ENCODE peak calls at places on chromosomes 4 and X, in five cellular contexts. W is prostate gland, E is right atrium auricular region, Y is breast epithelium, C is thoracic aorta. Q is an unnamed sample.

GRCh38 chr4:7957113-7957656 is 17.5 kb upstream of the AFAP1 start:
- DNase-seq in W (no peak), E (no peak), Y (no peak), C (no peak), Q (no peak)

GRCh38 chrX:3345281-3346081 is 971 bp downstream of the MXRA5 start:
- DNase-seq in W (peak; percentile 54), E (no peak), Y (peak; percentile 66), C (no peak), Q (no peak)

GRCh38 chr4:107552306-107552705 is 167.7 kb downstream of the PAPSS1 start:
- DNase-seq in W (no peak), E (no peak), Y (no peak), C (no peak), Q (no peak)

GRCh38 chrX:148311544-148311943 is 188.9 kb upstream of the AFF2 start:
- DNase-seq in W (no peak), E (no peak), Y (no peak), C (no peak), Q (no peak)

GRCh38 chr4:104451573-104451972 is 43.1 kb downstream of the CXXC4 start:
- DNase-seq in W (no peak), E (no peak), Y (no peak), C (no peak), Q (no peak)

GRCh38 chrX:52923781-52924241 is 26.7 kb downstream of the FAM156B start:
- DNase-seq in W (no peak), E (peak; percentile 50), Y (no peak), C (no peak), Q (no peak)

GRCh38 chr4:81198151-81198550 is 16.9 kb downstream of the PRKG2 start:
- DNase-seq in W (no peak), E (no peak), Y (no peak), C (no peak), Q (no peak)

GRCh38 chr4:88341227-88342192 is 37.1 kb upstream of the HERC6 start:
- DNase-seq in W (peak; percentile 8), E (peak; percentile 61), Y (no peak), C (no peak), Q (no peak)

GRCh38 chrX:109874548-109874947 is 128.4 kb upstream of the TMEM164 start:
- DNase-seq in W (no peak), E (no peak), Y (no peak), C (no peak), Q (no peak)

GRCh38 chrX:68997911-68998310 is 167.3 kb downstream of the PJA1 start:
- DNase-seq in W (peak; percentile 33), E (peak; percentile 64), Y (no peak), C (no peak), Q (no peak)

GRCh38 chrX:63349307-63349706 is 1.8 kb downstream of the SPIN4 start:
- DNase-seq in W (no peak), E (no peak), Y (no peak), C (no peak), Q (no peak)

GRCh38 chr4:1720163-1720983 is 750 bp downstream of the TMEM129 start:
- DNase-seq in W (peak; percentile 25), E (no peak), Y (no peak), C (no peak), Q (no peak)

GRCh38 chr4:118285931-118286330 is 66.9 kb downstream of the PRSS12 start:
- DNase-seq in W (no peak), E (no peak), Y (no peak), C (no peak), Q (no peak)

GRCh38 chrX:120308558-120308957 is 2.7 kb downstream of the TMEM255A start:
- DNase-seq in W (no peak), E (no peak), Y (no peak), C (no peak), Q (no peak)

GRCh38 chr4:6892909-6893202 is 16.8 kb upstream of the TBC1D14 start:
- DNase-seq in W (no peak), E (no peak), Y (no peak), C (no peak), Q (no peak)

GRCh38 chrX:119477812-119478232 is 9.6 kb downstream of the SLC25A5 start:
- DNase-seq in W (no peak), E (no peak), Y (no peak), C (no peak), Q (no peak)

GRCh38 chr4:166972071-166972470 is 262.2 kb downstream of the SPOCK3 start:
- DNase-seq in W (no peak), E (no peak), Y (no peak), C (no peak), Q (no peak)

GRCh38 chrX:22760513-22761057 is 239.2 kb upstream of the DDX53 start:
- DNase-seq in W (no peak), E (no peak), Y (no peak), C (no peak), Q (no peak)

GRCh38 chrX:136260801-136261200 is 9.6 kb upstream of the MAP7D3 start:
- DNase-seq in W (no peak), E (no peak), Y (no peak), C (no peak), Q (no peak)

GRCh38 chr4:177728361-177729152 is 286.3 kb upstream of the AGA start:
- DNase-seq in W (no peak), E (no peak), Y (no peak), C (no peak), Q (peak; percentile 85)

GRCh38 chr4:20217951-20218350 is 33.8 kb upstream of the SLIT2 start:
- DNase-seq in W (no peak), E (no peak), Y (no peak), C (no peak), Q (no peak)

GRCh38 chr4:127782025-127782274 is 172 bp upstream of the HSPA4L start:
- DNase-seq in W (peak; percentile 77), E (peak; percentile 76), Y (no peak), C (peak; percentile 28), Q (peak; percentile 80)

GRCh38 chrX:138897621-138898492 is 186.3 kb upstream of the FGF13 start:
- DNase-seq in W (no peak), E (no peak), Y (no peak), C (no peak), Q (no peak)

GRCh38 chr4:110620352-110621327 is 2.2 kb downstream of the PITX2 start:
- DNase-seq in W (peak; percentile 65), E (no peak), Y (no peak), C (no peak), Q (peak; percentile 54)

GRCh38 chrX:110795645-110796510 is at the start of gene CHRDL1:
- DNase-seq in W (peak; percentile 9), E (no peak), Y (no peak), C (no peak), Q (no peak)

GRCh38 chr4:89305712-89306437 is 1.7 kb downstream of the GPRIN3 start:
- DNase-seq in W (no peak), E (no peak), Y (no peak), C (no peak), Q (no peak)

GRCh38 chr4:190017357-190018200 is 9.5 kb downstream of the FRG2 start:
- DNase-seq in W (no peak), E (no peak), Y (no peak), C (no peak), Q (no peak)

DNA sequence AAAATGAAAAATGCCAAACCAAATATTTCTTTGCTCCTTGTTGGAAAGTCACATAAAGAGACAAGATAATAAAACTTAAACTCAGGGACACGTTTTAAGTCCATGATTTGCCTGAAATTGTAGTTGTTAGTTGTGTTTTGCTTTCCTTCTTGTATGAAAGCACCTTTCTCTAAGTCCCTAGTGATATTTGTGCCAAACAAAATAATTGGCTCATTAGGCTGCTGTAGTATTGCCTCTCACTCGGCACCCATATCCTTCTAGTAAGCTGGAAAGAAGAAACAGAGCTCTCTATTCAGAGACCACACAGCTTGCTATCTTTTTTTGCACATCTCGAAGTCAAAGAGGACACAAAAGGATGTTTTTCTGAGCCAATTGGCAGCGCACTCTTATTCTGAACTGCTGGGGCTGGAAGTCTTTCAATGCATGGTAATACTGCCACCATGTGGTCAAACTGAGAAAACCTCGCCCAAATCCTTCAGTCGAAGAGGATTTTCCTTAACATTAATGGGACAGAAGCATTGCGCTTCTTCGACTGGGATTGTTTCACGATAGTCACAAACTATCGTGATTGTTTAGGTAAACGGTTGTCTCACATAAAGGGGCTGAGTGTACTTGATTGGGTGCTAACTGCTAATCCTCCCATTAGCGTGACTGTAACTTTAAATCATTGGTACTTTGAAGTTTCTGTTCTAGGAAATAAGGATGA is 571.9 kb upstream of the LCORL start:
- DNase-seq in W (peak; percentile 60), E (peak; percentile 70), Y (no peak), C (no peak), Q (no peak)
- H3K4me3 ChIP-seq in W (peak overlapping the region; percentile 8), E (no peak overlapping the region), Y (no peak overlapping the region), C (no peak overlapping the region), Q (no peak overlapping the region)

GRCh38 chrX:23981222-23981621 is 45.8 kb downstream of the KLHL15 start:
- DNase-seq in W (no peak), E (no peak), Y (no peak), C (no peak), Q (no peak)
- H3K27ac ChIP-seq in W (no peak overlapping the region), E (no peak overlapping the region), Y (no peak overlapping the region), C (no peak overlapping the region), Q (no peak overlapping the region)

GRCh38 chr4:121789960-121790829 is 10.9 kb upstream of the EXOSC9 start:
- DNase-seq in W (no peak), E (no peak), Y (no peak), C (no peak), Q (no peak)

GRCh38 chr4:121789470-121789869 is 11.7 kb upstream of the EXOSC9 start:
- DNase-seq in W (no peak), E (no peak), Y (no peak), C (no peak), Q (no peak)

GRCh38 chr4:121792966-121793365 is 8.2 kb upstream of the EXOSC9 start:
- DNase-seq in W (no peak), E (no peak), Y (no peak), C (no peak), Q (no peak)

GRCh38 chr4:121791481-121791880 is 9.6 kb upstream of the EXOSC9 start:
- DNase-seq in W (no peak), E (no peak), Y (no peak), C (no peak), Q (no peak)

DNA sequence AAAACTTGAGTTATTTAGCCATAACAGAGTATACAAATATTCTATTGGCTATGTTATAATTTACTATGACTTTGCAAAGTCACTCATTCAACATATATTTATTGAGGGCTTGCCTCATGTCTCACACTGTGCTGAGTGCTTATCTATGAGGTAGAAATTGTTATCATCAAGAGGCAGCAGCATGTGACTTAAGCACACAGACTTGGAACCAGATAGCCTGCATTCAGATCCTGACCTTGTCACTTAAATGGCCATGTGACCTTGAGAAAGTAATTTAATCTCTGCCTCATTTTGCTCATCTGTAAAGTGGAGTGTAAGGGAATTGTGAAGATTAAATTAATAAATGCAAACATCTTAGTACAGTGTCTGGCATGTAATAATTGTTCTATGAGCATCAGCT is 10.1 kb upstream of the EXOSC9 start:
- DNase-seq in W (no peak), E (no peak), Y (no peak), C (no peak), Q (no peak)
- H3K4me1 ChIP-seq in W (no peaks in the 10 kb centered on the region), E (no peaks in the 10 kb centered on the region), Y (no peaks in the 10 kb centered on the region), C (no peaks in the 10 kb centered on the region), Q (peaks cover 14% of the 10 kb centered on the region)

GRCh38 chrX:150693782-150694574 is 782 bp downstream of the MTMR1 start:
- DNase-seq in W (peak; percentile 81), E (no peak), Y (peak; percentile 52), C (no peak), Q (peak; percentile 73)

GRCh38 chrX:150692837-150693781 is at the start of gene MTMR1:
- DNase-seq in W (peak; percentile 19), E (no peak), Y (no peak), C (no peak), Q (no peak)

GRCh38 chrX:150694738-150695410 is 1.7 kb downstream of the MTMR1 start:
- DNase-seq in W (no peak), E (no peak), Y (no peak), C (no peak), Q (no peak)

GRCh38 chrX:150690126-150690525 is 3.1 kb upstream of the MTMR1 start:
- DNase-seq in W (no peak), E (no peak), Y (no peak), C (no peak), Q (peak; percentile 75)

GRCh38 chrX:150692296-150692695 is 900 bp upstream of the MTMR1 start:
- DNase-seq in W (no peak), E (no peak), Y (no peak), C (no peak), Q (no peak)
- H3K4me3 ChIP-seq in W (no peak overlapping the region), E (peak overlapping the region; percentile 48), Y (peak overlapping the region; percentile 58), C (peak overlapping the region; percentile 72), Q (peak overlapping the region; percentile 52)

Q was measured in RWPE2.